ENCODE peak calls at places on chromosome 4, in eight cellular contexts. One of them, this sample, is unnamed.

GRCh38 chr4:39353478-39354177 is 12.5 kb downstream of the RFC1 start:
- DNase-seq in substantia nigra: no peak
- DNase-seq in AG04450: no peak
- DNase-seq in lung: no peak
- DNase-seq in T-cell: peak; percentile 5
- DNase-seq in H7: no peak
- DNase-seq in astrocyte of the spinal cord: peak; percentile 57
- DNase-seq in AG08395: peak; percentile 50
- DNase-seq in this sample: no peak

GRCh38 chr4:82043809-82044137 is 330.0 kb downstream of the HNRNPD start:
- DNase-seq in substantia nigra: no peak
- DNase-seq in AG04450: no peak
- DNase-seq in lung: no peak
- DNase-seq in T-cell: no peak
- DNase-seq in H7: no peak
- DNase-seq in astrocyte of the spinal cord: no peak
- DNase-seq in AG08395: no peak
- DNase-seq in this sample: peak; percentile 41

GRCh38 chr4:46390353-46391058 is 578 bp upstream of the GABRA2 start:
- DNase-seq in substantia nigra: no peak
- DNase-seq in AG04450: no peak
- DNase-seq in lung: no peak
- DNase-seq in T-cell: no peak
- DNase-seq in H7: peak; percentile 10
- DNase-seq in astrocyte of the spinal cord: no peak
- DNase-seq in AG08395: no peak
- DNase-seq in this sample: no peak

GRCh38 chr4:54234497-54235205 is 5.6 kb downstream of the PDGFRA start:
- DNase-seq in substantia nigra: no peak
- DNase-seq in AG04450: no peak
- DNase-seq in lung: no peak
- DNase-seq in T-cell: no peak
- DNase-seq in H7: peak; percentile 33
- DNase-seq in astrocyte of the spinal cord: no peak
- DNase-seq in AG08395: no peak
- DNase-seq in this sample: no peak

GRCh38 chr4:68447201-68447600 is at the start of gene TMPRSS11E:
- DNase-seq in substantia nigra: no peak
- DNase-seq in AG04450: no peak
- DNase-seq in lung: no peak
- DNase-seq in T-cell: no peak
- DNase-seq in H7: no peak
- DNase-seq in astrocyte of the spinal cord: no peak
- DNase-seq in AG08395: no peak
- DNase-seq in this sample: no peak

GRCh38 chr4:71020611-71021010 is 27.2 kb downstream of the DCK start:
- DNase-seq in substantia nigra: no peak
- DNase-seq in AG04450: no peak
- DNase-seq in lung: no peak
- DNase-seq in T-cell: no peak
- DNase-seq in H7: no peak
- DNase-seq in astrocyte of the spinal cord: peak; percentile 42
- DNase-seq in AG08395: no peak
- DNase-seq in this sample: no peak

GRCh38 chr4:99202536-99202935 is 16.5 kb downstream of the ADH6 start:
- DNase-seq in substantia nigra: no peak
- DNase-seq in AG04450: no peak
- DNase-seq in lung: no peak
- DNase-seq in T-cell: no peak
- DNase-seq in H7: no peak
- DNase-seq in astrocyte of the spinal cord: no peak
- DNase-seq in AG08395: no peak
- DNase-seq in this sample: no peak

GRCh38 chr4:62871057-62871456 is 1538.2 kb downstream of the TECRL start:
- DNase-seq in substantia nigra: no peak
- DNase-seq in AG04450: no peak
- DNase-seq in lung: no peak
- DNase-seq in T-cell: no peak
- DNase-seq in H7: no peak
- DNase-seq in astrocyte of the spinal cord: no peak
- DNase-seq in AG08395: no peak
- DNase-seq in this sample: no peak

GRCh38 chr4:6909970-6910339 is 329 bp downstream of the TBC1D14 start:
- DNase-seq in substantia nigra: no peak
- DNase-seq in AG04450: no peak
- DNase-seq in lung: no peak
- DNase-seq in T-cell: peak; percentile 30
- DNase-seq in H7: no peak
- DNase-seq in astrocyte of the spinal cord: no peak
- DNase-seq in AG08395: no peak
- DNase-seq in this sample: no peak

GRCh38 chr4:95409750-95410149 is 139.0 kb downstream of the UNC5C start:
- DNase-seq in substantia nigra: no peak
- DNase-seq in AG04450: no peak
- DNase-seq in lung: no peak
- DNase-seq in T-cell: no peak
- DNase-seq in H7: no peak
- DNase-seq in astrocyte of the spinal cord: no peak
- DNase-seq in AG08395: no peak
- DNase-seq in this sample: no peak

This sample was measured in dorsolateral prefrontal cortex.